ENCODE peak calls at places on chromosomes 11 and 22, in five cellular contexts. One of them, this sample, is unnamed.

GRCh38 chr11:68471360-68472340 is 11.1 kb downstream of the PPP6R3 start:
- DNase-seq in HCT116: no peak
- DNase-seq in H1: no peak
- DNase-seq in GM12878: peak; percentile 32
- DNase-seq in K562: no peak
- DNase-seq in this sample: no peak

GRCh38 chr22:30253205-30253852 is 6.8 kb upstream of the LIF start:
- DNase-seq in HCT116: no peak
- DNase-seq in H1: no peak
- DNase-seq in GM12878: no peak
- DNase-seq in K562: no peak
- DNase-seq in this sample: no peak

GRCh38 chr11:70145841-70146240 is 57.3 kb upstream of the FADD start:
- DNase-seq in HCT116: no peak
- DNase-seq in H1: no peak
- DNase-seq in GM12878: no peak
- DNase-seq in K562: no peak
- DNase-seq in this sample: no peak

GRCh38 chr22:41360126-41360525 is 21.6 kb upstream of the TEF start:
- DNase-seq in HCT116: no peak
- DNase-seq in H1: peak; percentile 10
- DNase-seq in GM12878: no peak
- DNase-seq in K562: no peak
- DNase-seq in this sample: no peak

GRCh38 chr11:94593030-94593429 is 25.9 kb downstream of the PIWIL4 start:
- DNase-seq in HCT116: no peak
- DNase-seq in H1: no peak
- DNase-seq in GM12878: no peak
- DNase-seq in K562: no peak
- DNase-seq in this sample: no peak

GRCh38 chr11:34468209-34468841 is 29.6 kb downstream of the CAT start:
- DNase-seq in HCT116: peak; percentile 28
- DNase-seq in H1: peak; percentile 7
- DNase-seq in GM12878: no peak
- DNase-seq in K562: peak; percentile 40
- DNase-seq in this sample: peak; percentile 83

GRCh38 chr11:100709233-100709999 is 22.3 kb downstream of the ARHGAP42 start:
- DNase-seq in HCT116: peak; percentile 26
- DNase-seq in H1: no peak
- DNase-seq in GM12878: no peak
- DNase-seq in K562: peak; percentile 63
- DNase-seq in this sample: no peak

GRCh38 chr11:103659138-103659734 is 377.2 kb upstream of the DDI1 start:
- DNase-seq in HCT116: peak; percentile 15
- DNase-seq in H1: no peak
- DNase-seq in GM12878: no peak
- DNase-seq in K562: no peak
- DNase-seq in this sample: no peak

GRCh38 chr11:57116654-57117053 is 65.1 kb upstream of the LRRC55 start:
- DNase-seq in HCT116: peak; percentile 19
- DNase-seq in H1: peak; percentile 13
- DNase-seq in GM12878: no peak
- DNase-seq in K562: peak; percentile 65
- DNase-seq in this sample: peak; percentile 76

GRCh38 chr11:104286129-104286528 is 122.2 kb upstream of the PDGFD start:
- DNase-seq in HCT116: no peak
- DNase-seq in H1: no peak
- DNase-seq in GM12878: no peak
- DNase-seq in K562: no peak
- DNase-seq in this sample: no peak

GRCh38 chr11:115503083-115503885 is 931 bp downstream of the CADM1 start:
- DNase-seq in HCT116: no peak
- DNase-seq in H1: no peak
- DNase-seq in GM12878: no peak
- DNase-seq in K562: no peak
- DNase-seq in this sample: peak; percentile 68

GRCh38 chr22:49789289-49790141 is 38.2 kb downstream of the BRD1 start:
- DNase-seq in HCT116: no peak
- DNase-seq in H1: no peak
- DNase-seq in GM12878: no peak
- DNase-seq in K562: no peak
- DNase-seq in this sample: no peak

GRCh38 chr11:19196458-19196857 is 5.3 kb downstream of the CSRP3 start:
- DNase-seq in HCT116: no peak
- DNase-seq in H1: no peak
- DNase-seq in GM12878: no peak
- DNase-seq in K562: no peak
- DNase-seq in this sample: no peak

GRCh38 chr22:22753526-22754267 is 109.3 kb downstream of the GGTLC2 start:
- DNase-seq in HCT116: peak; percentile 47
- DNase-seq in H1: no peak
- DNase-seq in GM12878: no peak
- DNase-seq in K562: peak; percentile 99
- DNase-seq in this sample: peak; percentile 47
- TF ChIP-seq JUND in HCT116: no peak
- TF ChIP-seq JUND in H1: no peak
- TF ChIP-seq JUND in GM12878: no peak
- TF ChIP-seq JUND in K562: no peak
- TF ChIP-seq JUND in this sample: no peak

GRCh38 chr11:95977534-95978174 is 53.7 kb upstream of the MTMR2 start:
- DNase-seq in HCT116: no peak
- DNase-seq in H1: no peak
- DNase-seq in GM12878: no peak
- DNase-seq in K562: no peak
- DNase-seq in this sample: peak; percentile 23
- TF ChIP-seq JUND in HCT116: no peak
- TF ChIP-seq JUND in H1: no peak
- TF ChIP-seq JUND in GM12878: no peak
- TF ChIP-seq JUND in K562: no peak
- TF ChIP-seq JUND in this sample: no peak

GRCh38 chr22:35961480-35961902 is 67.1 kb downstream of the RBFOX2 start:
- DNase-seq in HCT116: no peak
- DNase-seq in H1: peak; percentile 47
- DNase-seq in GM12878: no peak
- DNase-seq in K562: no peak
- DNase-seq in this sample: no peak
- TF ChIP-seq JUND in HCT116: no peak
- TF ChIP-seq JUND in H1: peak; percentile 95
- TF ChIP-seq JUND in GM12878: no peak
- TF ChIP-seq JUND in K562: no peak
- TF ChIP-seq JUND in this sample: no peak

DNA sequence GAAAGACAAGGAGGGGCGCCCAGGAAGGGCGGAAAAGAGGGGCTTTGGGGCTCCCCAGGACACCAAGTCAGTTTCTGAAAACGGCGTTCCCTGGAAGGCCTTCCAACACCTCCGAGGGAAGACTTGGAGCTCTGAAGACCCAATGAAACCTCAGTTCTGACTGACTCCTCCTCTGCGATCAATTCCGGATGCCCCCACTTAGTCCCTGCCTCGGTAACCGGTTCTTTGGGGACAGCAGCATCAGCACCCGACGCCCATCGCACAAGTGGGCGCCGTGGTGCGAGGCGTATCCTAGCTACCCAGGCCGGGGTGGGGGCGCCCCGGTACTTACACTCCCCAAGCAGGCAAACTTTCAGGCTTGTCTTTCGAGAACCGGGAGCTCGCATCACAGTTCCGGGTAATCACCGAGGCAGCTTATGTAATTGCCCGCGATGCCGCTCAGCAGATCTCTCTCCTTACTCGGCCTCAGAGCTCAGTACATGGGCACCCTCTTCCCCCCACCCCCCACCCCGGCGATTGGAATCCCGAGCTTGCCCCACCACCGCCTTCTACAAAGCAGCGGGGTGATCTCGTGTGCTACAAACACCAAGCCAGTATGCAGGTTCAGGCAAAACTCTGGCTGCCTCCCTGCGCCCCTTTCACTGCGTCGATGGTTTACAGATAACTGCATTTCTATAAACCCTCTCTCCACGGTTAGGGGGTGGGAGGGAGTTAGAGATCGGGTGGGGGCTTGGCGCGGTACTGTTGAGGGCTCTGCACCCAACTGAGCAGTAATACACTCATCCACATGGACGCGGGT is 2.0 kb downstream of the TENM4 start:
- DNase-seq in HCT116: no peak
- DNase-seq in H1: no peak
- DNase-seq in GM12878: no peak
- DNase-seq in K562: no peak
- DNase-seq in this sample: no peak
- TF ChIP-seq JUND in HCT116: no peak
- TF ChIP-seq JUND in H1: no peak
- TF ChIP-seq JUND in GM12878: no peak
- TF ChIP-seq JUND in K562: no peak
- TF ChIP-seq JUND in this sample: no peak

GRCh38 chr22:33821290-33821689 is 99.0 kb downstream of the LARGE1 start:
- DNase-seq in HCT116: no peak
- DNase-seq in H1: no peak
- DNase-seq in GM12878: no peak
- DNase-seq in K562: no peak
- DNase-seq in this sample: no peak

GRCh38 chr22:33829549-33830280 is 90.6 kb downstream of the LARGE1 start:
- DNase-seq in HCT116: no peak
- DNase-seq in H1: no peak
- DNase-seq in GM12878: no peak
- DNase-seq in K562: no peak
- DNase-seq in this sample: no peak

GRCh38 chr22:33828302-33828701 is 92.0 kb downstream of the LARGE1 start:
- DNase-seq in HCT116: no peak
- DNase-seq in H1: no peak
- DNase-seq in GM12878: no peak
- DNase-seq in K562: no peak
- DNase-seq in this sample: no peak

GRCh38 chr22:33823552-33823951 is 96.7 kb downstream of the LARGE1 start:
- DNase-seq in HCT116: no peak
- DNase-seq in H1: no peak
- DNase-seq in GM12878: no peak
- DNase-seq in K562: no peak
- DNase-seq in this sample: no peak

DNA sequence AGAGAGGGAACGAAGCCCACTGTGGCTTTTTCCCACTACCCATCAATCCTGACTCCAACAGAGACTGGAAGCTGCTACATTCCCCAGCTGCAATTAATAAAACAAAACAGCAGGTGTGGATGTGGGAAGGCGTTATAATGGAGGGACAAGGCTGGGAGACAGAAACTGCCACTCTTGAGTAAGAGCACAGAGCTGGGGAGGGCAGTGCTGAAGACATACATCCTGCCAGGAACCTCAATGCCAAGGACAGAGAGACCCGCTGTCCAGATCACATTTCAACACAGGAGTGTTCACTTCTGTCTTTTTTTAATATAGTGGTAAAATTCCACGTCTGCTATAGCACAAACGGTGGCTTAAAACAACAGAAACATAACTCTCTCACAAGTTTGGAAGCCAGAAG is 94.5 kb downstream of the LARGE1 start:
- DNase-seq in HCT116: no peak
- DNase-seq in H1: no peak
- DNase-seq in GM12878: no peak
- DNase-seq in K562: no peak
- DNase-seq in this sample: no peak
- TF ChIP-seq JUND in HCT116: no peak
- TF ChIP-seq JUND in H1: no peak
- TF ChIP-seq JUND in GM12878: no peak
- TF ChIP-seq JUND in K562: no peak
- TF ChIP-seq JUND in this sample: no peak

This sample was measured in T47D.